ENCODE peak calls at places on chromosomes 3 and 15, in ten cellular contexts. X is stomach, Z is HepG2, Q is prostate gland, B is transverse colon, G is H1, V is HCT116, T is K562, A is sigmoid colon, D is breast epithelium. W is an unnamed sample.

GRCh38 chr3:188133646-188134045 is 20.3 kb upstream of the LPP start:
- DNase-seq in D (no peak), G (no peak), Z (no peak), X (no peak), B (no peak), A (no peak), V (no peak), Q (no peak), T (no peak), W (no peak)

GRCh38 chr3:133746722-133747086 is 511 bp downstream of the TF start:
- DNase-seq in V (no peak), Z (no peak), T (no peak), A (no peak), Q (no peak), G (no peak), D (no peak), B (no peak), X (no peak), W (no peak)

GRCh38 chr3:185164428-185165217 is 11.8 kb upstream of the C3orf70 start:
- DNase-seq in V (no peak), X (no peak), D (no peak), Z (no peak), B (no peak), A (no peak), Q (no peak), T (no peak), G (no peak), W (no peak)

GRCh38 chr15:66578286-66578875 is 12.6 kb upstream of the LCTL start:
- DNase-seq in V (peak), D (no peak), X (no peak), T (no peak), A (no peak), G (no peak), Q (no peak), Z (no peak), B (no peak), W (no peak)

GRCh38 chr15:54289590-54290136 is 311.4 kb downstream of the UNC13C start:
- DNase-seq in A (no peak), V (no peak), D (no peak), Z (no peak), Q (no peak), G (no peak), B (no peak), X (no peak), T (no peak), W (no peak)

GRCh38 chr3:189334064-189334920 is 162.5 kb downstream of the TPRG1 start:
- DNase-seq in T (no peak), V (no peak), Z (no peak), G (no peak), A (no peak), D (no peak), X (no peak), B (no peak), Q (no peak), W (no peak)

GRCh38 chr3:66904816-66905543 is 93.1 kb upstream of the KBTBD8 start:
- DNase-seq in X (no peak), D (no peak), A (no peak), Q (no peak), Z (peak), V (no peak), B (no peak), G (no peak), T (no peak), W (no peak)

GRCh38 chr3:168883145-168883544 is 780.4 kb downstream of the MECOM start:
- DNase-seq in X (no peak), G (no peak), A (no peak), Z (no peak), V (no peak), T (no peak), Q (no peak), B (no peak), D (no peak), W (no peak)

GRCh38 chr3:194204036-194204792 is 68.3 kb downstream of the HES1 start:
- DNase-seq in X (no peak), Z (no peak), Q (peak), D (no peak), B (no peak), V (no peak), T (no peak), G (no peak), A (no peak), W (no peak)

GRCh38 chr15:92803852-92804609 is 96.1 kb upstream of the CHD2 start:
- DNase-seq in A (peak), G (no peak), Q (peak), V (peak), Z (peak), T (peak), D (peak), X (peak), B (peak), W (peak)

GRCh38 chr3:134650431-134651346 is at the start of gene KY:
- DNase-seq in Q (peak), B (peak), G (peak), A (no peak), V (no peak), X (peak), T (no peak), D (no peak), Z (no peak), W (no peak)

GRCh38 chr15:86611392-86612040 is 531.8 kb downstream of the AGBL1 start:
- DNase-seq in V (no peak), Z (no peak), Q (peak), B (no peak), X (no peak), A (no peak), T (no peak), G (no peak), D (no peak), W (no peak)

GRCh38 chr15:65766422-65767263 is 25.4 kb downstream of the DENND4A start:
- DNase-seq in A (no peak), Q (no peak), Z (peak), B (no peak), G (no peak), X (no peak), T (no peak), V (no peak), D (no peak), W (no peak)

GRCh38 chr3:100173931-100174330 is 59.6 kb upstream of the FILIP1L start:
- DNase-seq in Q (no peak), Z (no peak), G (no peak), T (no peak), A (no peak), B (no peak), V (no peak), X (no peak), D (no peak), W (no peak)

GRCh38 chr15:36370735-36371115 is 208.7 kb upstream of the CDIN1 start:
- DNase-seq in G (no peak), B (no peak), A (no peak), T (no peak), Z (peak), X (no peak), Q (no peak), D (no peak), V (peak), W (no peak)

GRCh38 chr15:71384501-71384900 is 269.2 kb downstream of the THSD4 start:
- DNase-seq in D (no peak), A (no peak), X (no peak), G (no peak), V (no peak), Z (no peak), Q (no peak), T (no peak), B (no peak), W (no peak)

GRCh38 chr3:151265866-151266265 is 12.5 kb downstream of the P2RY14 start:
- DNase-seq in B (peak), Z (no peak), Q (no peak), X (no peak), D (no peak), A (no peak), G (peak), V (no peak), T (no peak), W (peak)

GRCh38 chr15:78058401-78058935 is 19.0 kb downstream of the TBC1D2B start:
- DNase-seq in T (no peak), A (no peak), D (no peak), Z (no peak), X (no peak), V (no peak), B (no peak), Q (no peak), G (no peak), W (no peak)

GRCh38 chr3:32018723-32019564 is 37.4 kb downstream of the ZNF860 start:
- DNase-seq in T (peak), V (peak), Z (peak), Q (peak), B (no peak), G (no peak), A (no peak), D (no peak), X (no peak), W (no peak)

GRCh38 chr15:99212401-99212800 is 37.0 kb downstream of the TTC23 start:
- DNase-seq in X (no peak), V (no peak), T (peak), G (no peak), A (peak), D (no peak), B (peak), Z (no peak), Q (no peak), W (no peak)

GRCh38 chr15:45583731-45584639 is 3.2 kb upstream of the BLOC1S6 start:
- DNase-seq in Z (no peak), G (no peak), V (no peak), B (no peak), Q (no peak), X (no peak), D (no peak), A (no peak), T (peak), W (no peak)

GRCh38 chr3:128275316-128276150 is 122.3 kb downstream of the EEFSEC start:
- DNase-seq in Z (no peak), Q (no peak), V (no peak), D (no peak), T (no peak), G (no peak), X (no peak), A (no peak), B (no peak), W (no peak)

GRCh38 chr3:31952205-31952604 is 28.9 kb downstream of the OSBPL10 start:
- DNase-seq in V (no peak), G (no peak), D (no peak), B (peak), X (no peak), Q (no peak), Z (no peak), T (no peak), A (no peak), W (peak)

GRCh38 chr15:68650901-68651709 is 72.3 kb downstream of the CORO2B start:
- DNase-seq in D (peak), A (peak), V (peak), Q (no peak), T (peak), G (peak), Z (peak), B (peak), X (peak), W (peak)

GRCh38 chr3:195548046-195548445 is 4.9 kb upstream of the PPP1R2 start:
- DNase-seq in Q (no peak), A (no peak), G (no peak), X (no peak), V (no peak), D (no peak), B (no peak), Z (no peak), T (no peak), W (no peak)

GRCh38 chr15:32819406-32819930 is 101.7 kb downstream of the GREM1 start:
- DNase-seq in T (no peak), D (no peak), Z (no peak), V (no peak), B (no peak), G (no peak), Q (no peak), A (no peak), X (no peak), W (no peak)

GRCh38 chr3:121619691-121620090 is 26.5 kb downstream of the FBXO40 start:
- DNase-seq in V (no peak), B (no peak), T (no peak), G (no peak), X (no peak), A (no peak), D (no peak), Z (no peak), Q (no peak), W (no peak)

GRCh38 chr3:178422406-178422805 is 113.8 kb upstream of the KCNMB2 start:
- DNase-seq in T (no peak), B (no peak), V (no peak), D (no peak), Q (no peak), Z (no peak), X (no peak), G (no peak), A (no peak), W (no peak)

GRCh38 chr3:14324224-14324944 is 78.0 kb upstream of the SLC6A6 start:
- DNase-seq in V (peak), Q (no peak), B (no peak), Z (no peak), X (no peak), A (no peak), G (no peak), T (no peak), D (no peak), W (peak)

GRCh38 chr3:39405687-39406367 is 693 bp upstream of the RPSA start:
- DNase-seq in V (no peak), Q (no peak), Z (no peak), G (no peak), T (no peak), B (no peak), X (no peak), A (no peak), D (no peak), W (no peak)

GRCh38 chr3:42572278-42572677 is 9.5 kb downstream of the SEC22C start:
- DNase-seq in B (peak), X (no peak), T (peak), Q (no peak), V (peak), D (no peak), A (no peak), Z (peak), G (no peak), W (no peak)

GRCh38 chr15:75725719-75726607 is 13.3 kb upstream of the CSPG4 start:
- DNase-seq in B (no peak), Z (no peak), G (no peak), D (peak), X (no peak), T (no peak), Q (no peak), A (peak), V (no peak), W (peak)

GRCh38 chr3:160403028-160403545 is 3.6 kb downstream of the SMC4 start:
- DNase-seq in T (no peak), V (no peak), Z (no peak), Q (no peak), A (no peak), D (no peak), X (no peak), G (no peak), B (no peak), W (no peak)

DNA sequence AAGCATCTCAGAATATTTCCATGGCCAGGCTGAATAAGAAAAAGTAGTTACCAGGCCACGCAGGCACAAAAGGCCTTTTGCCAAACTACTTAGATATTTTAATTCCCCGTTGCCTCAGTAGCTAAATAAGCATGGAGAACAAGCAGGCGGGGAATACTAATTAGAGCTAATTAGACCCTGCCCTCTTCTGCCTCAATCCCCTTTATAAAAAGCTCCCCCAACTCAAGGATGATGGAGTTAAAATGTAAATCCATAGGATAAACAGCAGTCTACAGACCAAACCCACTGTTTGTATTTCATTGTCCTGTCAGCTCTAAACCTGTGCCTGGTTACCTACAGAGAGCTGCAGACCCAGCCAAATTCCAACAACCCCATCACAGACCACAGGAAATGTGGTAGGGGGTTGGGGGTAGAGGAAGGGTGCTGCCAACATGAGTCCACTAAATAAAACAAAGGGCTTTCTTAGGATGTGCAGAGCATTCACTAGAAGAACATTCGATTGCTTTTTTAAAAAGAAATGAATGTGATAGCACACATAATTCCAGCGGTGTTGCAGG is 3.9 kb downstream of the ITGB5 start:
- DNase-seq in B (no peak), A (no peak), Z (no peak), Q (no peak), X (no peak), G (no peak), D (no peak), V (no peak), T (no peak), W (no peak)
- TF ChIP-seq POLR2AphosphoS5 in B (no peak), A (no peak), Z (no peak), Q (no peak), X (no peak), G (no peak), D (no peak), V (no peak), T (no peak), W (no peak)

DNA sequence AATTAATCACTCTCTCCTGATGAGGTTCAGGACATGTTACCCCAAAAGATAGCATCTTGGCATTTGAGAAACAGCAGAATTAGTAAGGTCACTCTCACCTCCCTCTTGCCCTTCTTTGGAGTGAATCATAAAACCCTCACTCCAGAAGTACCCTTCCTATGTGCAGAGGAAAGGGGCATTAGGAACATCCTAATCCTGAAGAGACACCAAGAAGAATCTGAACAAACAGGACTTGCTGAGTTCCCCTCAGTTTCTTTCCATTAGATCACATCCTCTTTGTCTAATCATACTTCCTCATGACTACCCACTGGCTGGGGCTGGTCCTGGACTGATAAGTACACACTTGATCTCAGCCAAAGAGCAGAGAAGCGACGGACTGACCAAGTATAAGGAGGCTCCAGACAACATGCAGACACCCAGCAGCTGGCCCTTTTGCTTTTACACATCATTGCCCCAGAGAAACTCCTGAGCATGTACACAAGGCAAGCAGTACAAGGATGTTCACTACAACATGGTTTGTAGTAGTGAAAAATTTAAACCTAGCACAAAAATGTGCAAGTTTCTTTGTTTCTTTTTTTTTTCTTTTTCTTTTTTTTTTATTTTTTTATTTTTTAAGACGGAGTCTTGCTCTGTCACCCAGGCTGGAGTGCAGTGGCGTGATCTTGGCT is 15.0 kb upstream of the TM6SF1 start:
- DNase-seq in A (peak), G (no peak), D (no peak), T (peak), X (peak), Q (no peak), B (peak), Z (no peak), V (no peak), W (no peak)
- TF ChIP-seq POLR2A in A (no peak), G (no peak), D (no peak), T (peak), X (no peak), Q (no peak), B (peak), Z (no peak), V (no peak), W (no peak)

DNA sequence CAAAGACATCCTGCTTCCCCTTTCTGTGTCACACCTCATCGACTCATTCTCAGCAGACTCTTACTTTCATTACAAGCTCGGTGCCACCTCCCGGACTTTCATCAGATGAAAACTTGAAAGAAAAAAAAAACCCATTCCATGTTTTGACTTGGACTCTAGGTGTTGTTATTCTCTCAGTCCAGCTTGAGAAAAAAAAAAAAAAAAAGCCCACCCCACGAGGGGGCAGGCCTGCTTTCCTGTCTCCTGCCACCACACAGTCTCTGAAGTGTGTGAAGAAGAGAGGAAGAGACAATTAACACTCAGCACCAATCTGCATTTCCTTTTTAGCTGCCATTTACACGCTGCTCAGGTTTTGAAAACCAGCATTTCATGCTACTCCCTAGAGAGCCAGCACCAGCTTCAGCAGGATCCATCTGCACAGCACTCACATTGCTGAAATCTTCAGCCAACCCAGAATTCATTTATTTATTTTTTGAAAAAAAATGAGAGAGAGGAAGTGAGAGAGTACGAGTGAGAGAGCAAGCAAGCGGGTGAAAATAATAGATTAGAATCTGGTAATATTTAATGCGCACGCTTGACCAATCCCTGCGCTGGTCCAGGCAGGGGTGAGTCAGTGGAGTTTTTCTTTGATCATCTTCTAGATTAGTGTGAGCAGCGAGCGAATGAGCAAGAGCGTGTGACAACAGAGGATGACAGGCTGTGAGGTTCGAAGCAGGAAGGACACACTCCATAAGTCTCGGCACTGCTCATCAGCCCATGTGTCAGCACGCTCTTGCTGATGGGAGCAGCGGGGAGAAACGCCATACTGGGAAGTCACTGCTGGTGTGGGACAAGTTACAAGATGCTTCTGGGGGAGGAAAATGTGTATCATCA is 23.5 kb downstream of the ZNF80 start:
- DNase-seq in Z (no peak), V (no peak), Q (no peak), D (no peak), G (peak), X (no peak), A (no peak), T (peak), B (peak), W (peak)
- TF ChIP-seq CTCF in Z (no peak), V (no peak), Q (no peak), D (no peak), G (no peak), X (no peak), A (no peak), T (no peak), B (no peak), W (no peak)

GRCh38 chr15:63044077-63044644 is 1.6 kb downstream of the TPM1 start:
- DNase-seq in G (no peak), Q (no peak), T (no peak), Z (no peak), V (no peak), B (no peak), D (no peak), X (no peak), A (no peak), W (no peak)

GRCh38 chr15:63044645-63045437 is 2.3 kb downstream of the TPM1 start:
- DNase-seq in X (no peak), B (no peak), V (no peak), D (no peak), G (no peak), Z (no peak), Q (no peak), T (no peak), A (peak), W (no peak)

GRCh38 chr15:63041982-63042878 is at the start of gene TPM1:
- DNase-seq in Z (peak), V (no peak), B (peak), A (peak), G (no peak), T (no peak), X (peak), D (peak), Q (peak), W (peak)

GRCh38 chr15:63042879-63043340 is 363 bp downstream of the TPM1 start:
- DNase-seq in X (no peak), T (no peak), G (no peak), Q (no peak), A (no peak), D (no peak), V (no peak), B (no peak), Z (no peak), W (peak)

GRCh38 chr15:63043391-63044076 is 987 bp downstream of the TPM1 start:
- DNase-seq in T (no peak), X (no peak), G (no peak), D (no peak), A (peak), Q (no peak), B (no peak), Z (no peak), V (no peak), W (peak)
- TF ChIP-seq POLR2AphosphoS5 in T (no peak), X (peak), G (peak), D (no peak), A (peak), Q (no peak), B (peak), Z (no peak), V (no peak), W (peak)

GRCh38 chr3:12816521-12817340 is 20.3 kb downstream of the CAND2 start:
- DNase-seq in X (no peak), T (no peak), G (no peak), V (no peak), B (no peak), Z (no peak), D (no peak), Q (no peak), A (no peak), W (no peak)
- TF ChIP-seq POLR2A in X (no peak), T (no peak), G (no peak), V (no peak), B (no peak), Z (no peak), D (no peak), Q (no peak), A (no peak), W (no peak)

W was measured in spleen.